ENCODE peak calls at places on chromosomes 4 and X, in four cellular contexts. One of them, this sample, is unnamed.

GRCh38 chr4:72312032-72312650 is 256.9 kb downstream of the ADAMTS3 start:
- DNase-seq in AG04450: peak; percentile 61
- DNase-seq in mesothelial cell of epicardium: no peak
- DNase-seq in NCI-H2081 treated with DMSO at 0.1 percent for 48 hours: no peak
- DNase-seq in this sample: no peak

GRCh38 chrX:80808854-80809493 is 703 bp downstream of the BRWD3 start:
- DNase-seq in AG04450: no peak
- DNase-seq in mesothelial cell of epicardium: no peak
- DNase-seq in NCI-H2081 treated with DMSO at 0.1 percent for 48 hours: no peak
- DNase-seq in this sample: peak; percentile 20

GRCh38 chr4:148311493-148311892 is 130.7 kb downstream of the NR3C2 start:
- DNase-seq in AG04450: no peak
- DNase-seq in mesothelial cell of epicardium: no peak
- DNase-seq in NCI-H2081 treated with DMSO at 0.1 percent for 48 hours: no peak
- DNase-seq in this sample: no peak

GRCh38 chr4:16967722-16968121 is 69.3 kb upstream of the LDB2 start:
- DNase-seq in AG04450: no peak
- DNase-seq in mesothelial cell of epicardium: no peak
- DNase-seq in NCI-H2081 treated with DMSO at 0.1 percent for 48 hours: no peak
- DNase-seq in this sample: no peak

GRCh38 chrX:37371578-37371981 is 22.4 kb downstream of the PRRG1 start:
- DNase-seq in AG04450: no peak
- DNase-seq in mesothelial cell of epicardium: no peak
- DNase-seq in NCI-H2081 treated with DMSO at 0.1 percent for 48 hours: no peak
- DNase-seq in this sample: no peak

GRCh38 chrX:125150231-125150630 is 169.4 kb upstream of the TEX13C start:
- DNase-seq in AG04450: no peak
- DNase-seq in mesothelial cell of epicardium: no peak
- DNase-seq in NCI-H2081 treated with DMSO at 0.1 percent for 48 hours: no peak
- DNase-seq in this sample: no peak

GRCh38 chr4:7032591-7032990 is 10.6 kb upstream of the TADA2B start:
- DNase-seq in AG04450: no peak
- DNase-seq in mesothelial cell of epicardium: no peak
- DNase-seq in NCI-H2081 treated with DMSO at 0.1 percent for 48 hours: no peak
- DNase-seq in this sample: no peak

GRCh38 chr4:140090215-140090731 is 63.7 kb downstream of the MAML3 start:
- DNase-seq in AG04450: no peak
- DNase-seq in mesothelial cell of epicardium: no peak
- DNase-seq in NCI-H2081 treated with DMSO at 0.1 percent for 48 hours: no peak
- DNase-seq in this sample: no peak

GRCh38 chrX:41875142-41875541 is 48.2 kb downstream of the CASK start:
- DNase-seq in AG04450: no peak
- DNase-seq in mesothelial cell of epicardium: no peak
- DNase-seq in NCI-H2081 treated with DMSO at 0.1 percent for 48 hours: no peak
- DNase-seq in this sample: no peak

GRCh38 chr4:151569650-151570049 is 160.7 kb downstream of the FHIP1A start:
- DNase-seq in AG04450: no peak
- DNase-seq in mesothelial cell of epicardium: no peak
- DNase-seq in NCI-H2081 treated with DMSO at 0.1 percent for 48 hours: no peak
- DNase-seq in this sample: peak; percentile 96

GRCh38 chrX:24149346-24150050 is at the start of gene ZFX:
- DNase-seq in AG04450: no peak
- DNase-seq in mesothelial cell of epicardium: peak; percentile 43
- DNase-seq in NCI-H2081 treated with DMSO at 0.1 percent for 48 hours: no peak
- DNase-seq in this sample: no peak

GRCh38 chrX:38318196-38318595 is 9.1 kb downstream of the RPGR start:
- DNase-seq in AG04450: no peak
- DNase-seq in mesothelial cell of epicardium: no peak
- DNase-seq in NCI-H2081 treated with DMSO at 0.1 percent for 48 hours: no peak
- DNase-seq in this sample: no peak

GRCh38 chrX:17741123-17741511 is 3.8 kb downstream of the SCML1 start:
- DNase-seq in AG04450: no peak
- DNase-seq in mesothelial cell of epicardium: no peak
- DNase-seq in NCI-H2081 treated with DMSO at 0.1 percent for 48 hours: no peak
- DNase-seq in this sample: no peak

GRCh38 chrX:3232262-3232950 is 114.0 kb downstream of the MXRA5 start:
- DNase-seq in AG04450: no peak
- DNase-seq in mesothelial cell of epicardium: no peak
- DNase-seq in NCI-H2081 treated with DMSO at 0.1 percent for 48 hours: no peak
- DNase-seq in this sample: no peak

GRCh38 chrX:131621650-131622049 is 77.8 kb downstream of the OR13H1 start:
- DNase-seq in AG04450: no peak
- DNase-seq in mesothelial cell of epicardium: no peak
- DNase-seq in NCI-H2081 treated with DMSO at 0.1 percent for 48 hours: no peak
- DNase-seq in this sample: no peak

GRCh38 chr4:61375316-61375715 is 175.2 kb downstream of the ADGRL3 start:
- DNase-seq in AG04450: no peak
- DNase-seq in mesothelial cell of epicardium: no peak
- DNase-seq in NCI-H2081 treated with DMSO at 0.1 percent for 48 hours: no peak
- DNase-seq in this sample: no peak

GRCh38 chr4:168639914-168640313 is 143.1 kb downstream of the PALLD start:
- DNase-seq in AG04450: no peak
- DNase-seq in mesothelial cell of epicardium: no peak
- DNase-seq in NCI-H2081 treated with DMSO at 0.1 percent for 48 hours: no peak
- DNase-seq in this sample: no peak

GRCh38 chr4:119872344-119873031 is 194.2 kb downstream of the MAD2L1 start:
- DNase-seq in AG04450: no peak
- DNase-seq in mesothelial cell of epicardium: no peak
- DNase-seq in NCI-H2081 treated with DMSO at 0.1 percent for 48 hours: no peak
- DNase-seq in this sample: no peak

GRCh38 chr4:176230827-176231226 is 35.4 kb upstream of the SPATA4 start:
- DNase-seq in AG04450: no peak
- DNase-seq in mesothelial cell of epicardium: no peak
- DNase-seq in NCI-H2081 treated with DMSO at 0.1 percent for 48 hours: no peak
- DNase-seq in this sample: no peak

GRCh38 chr4:108849611-108850406 is 87.0 kb upstream of the ETNPPL start:
- DNase-seq in AG04450: peak; percentile 53
- DNase-seq in mesothelial cell of epicardium: no peak
- DNase-seq in NCI-H2081 treated with DMSO at 0.1 percent for 48 hours: no peak
- DNase-seq in this sample: no peak

GRCh38 chr4:114040319-114041116 is 61.1 kb upstream of the ARSJ start:
- DNase-seq in AG04450: no peak
- DNase-seq in mesothelial cell of epicardium: no peak
- DNase-seq in NCI-H2081 treated with DMSO at 0.1 percent for 48 hours: no peak
- DNase-seq in this sample: no peak

GRCh38 chr4:155445306-155445705 is 68.5 kb upstream of the MAP9 start:
- DNase-seq in AG04450: no peak
- DNase-seq in mesothelial cell of epicardium: no peak
- DNase-seq in NCI-H2081 treated with DMSO at 0.1 percent for 48 hours: no peak
- DNase-seq in this sample: no peak

GRCh38 chr4:173121044-173121685 is 47.4 kb upstream of the GALNT7 start:
- DNase-seq in AG04450: no peak
- DNase-seq in mesothelial cell of epicardium: no peak
- DNase-seq in NCI-H2081 treated with DMSO at 0.1 percent for 48 hours: no peak
- DNase-seq in this sample: no peak

GRCh38 chrX:133229361-133229760 is 11.2 kb upstream of the TFDP3 start:
- DNase-seq in AG04450: no peak
- DNase-seq in mesothelial cell of epicardium: no peak
- DNase-seq in NCI-H2081 treated with DMSO at 0.1 percent for 48 hours: no peak
- DNase-seq in this sample: no peak

GRCh38 chrX:115898382-115899001 is 272.1 kb upstream of the AGTR2 start:
- DNase-seq in AG04450: no peak
- DNase-seq in mesothelial cell of epicardium: no peak
- DNase-seq in NCI-H2081 treated with DMSO at 0.1 percent for 48 hours: no peak
- DNase-seq in this sample: peak; percentile 39

GRCh38 chr4:82864336-82865001 is 26.5 kb downstream of the SEC31A start:
- DNase-seq in AG04450: no peak
- DNase-seq in mesothelial cell of epicardium: no peak
- DNase-seq in NCI-H2081 treated with DMSO at 0.1 percent for 48 hours: no peak
- DNase-seq in this sample: no peak

GRCh38 chr4:27684501-27685077 is 823.9 kb downstream of the STIM2 start:
- DNase-seq in AG04450: no peak
- DNase-seq in mesothelial cell of epicardium: peak; percentile 34
- DNase-seq in NCI-H2081 treated with DMSO at 0.1 percent for 48 hours: peak; percentile 43
- DNase-seq in this sample: peak; percentile 64

GRCh38 chr4:183905593-183906485 is 732 bp downstream of the STOX2 start:
- DNase-seq in AG04450: no peak
- DNase-seq in mesothelial cell of epicardium: peak; percentile 39
- DNase-seq in NCI-H2081 treated with DMSO at 0.1 percent for 48 hours: no peak
- DNase-seq in this sample: peak; percentile 2

GRCh38 chrX:39981946-39982345 is 115.8 kb downstream of the BCOR start:
- DNase-seq in AG04450: no peak
- DNase-seq in mesothelial cell of epicardium: no peak
- DNase-seq in NCI-H2081 treated with DMSO at 0.1 percent for 48 hours: no peak
- DNase-seq in this sample: no peak

GRCh38 chrX:13597928-13598327 is 28.5 kb downstream of the EGFL6 start:
- DNase-seq in AG04450: no peak
- DNase-seq in mesothelial cell of epicardium: no peak
- DNase-seq in NCI-H2081 treated with DMSO at 0.1 percent for 48 hours: no peak
- DNase-seq in this sample: no peak

This sample was measured in NCI-H2029 treated with DMSO at 0.1 percent for 48 hours.